ENCODE peak calls at places on chromosomes 6 and 20, in ten cellular contexts. O is H9; W is upper lobe of right lung; P is mammary epithelial cell; Z is stimulated activated CD4-positive, alpha-beta T cell treated with anti-CD3 and anti-CD28 coated beads, Interleukin-15, amount 100 ng/mL, for 1 hour; Q is nephron progenitor cell; G is DMS153; Y is A172; S is stimulated activated CD8-positive, alpha-beta memory T cell treated with anti-CD3 and anti-CD28 coated beads, Interleukin-2, amount 100 ng/mL, for 48 hours; L is EL. V is an unnamed sample.

GRCh38 chr6:85449818-85450577 is at the start of gene NT5E:
- DNase-seq in Z (no peak), Y (peak), L (peak), O (peak), S (peak), Q (peak), W (peak), G (no peak), P (peak), V (peak)

GRCh38 chr20:38132910-38133501 is 32.1 kb downstream of the TGM2 start:
- DNase-seq in L (no peak), Q (no peak), P (no peak), G (no peak), O (no peak), Z (no peak), S (no peak), W (peak), Y (no peak), V (no peak)

GRCh38 chr6:157774153-157775135 is 48.6 kb upstream of the SNX9 start:
- DNase-seq in G (no peak), P (no peak), L (no peak), S (no peak), Q (peak), W (no peak), Z (no peak), O (peak), Y (no peak), V (no peak)

GRCh38 chr20:33419140-33419974 is 18.0 kb upstream of the CDK5RAP1 start:
- DNase-seq in Q (no peak), Z (no peak), G (no peak), Y (peak), L (no peak), P (no peak), S (no peak), O (no peak), W (no peak), V (no peak)

GRCh38 chr6:79137671-79138070 is 59.6 kb upstream of the PHIP start:
- DNase-seq in O (no peak), Z (no peak), P (no peak), Y (no peak), Q (no peak), L (no peak), G (no peak), S (no peak), W (no peak), V (no peak)

GRCh38 chr6:168162366-168162765 is 83.4 kb upstream of the FRMD1 start:
- DNase-seq in P (no peak), O (no peak), W (no peak), Z (no peak), S (no peak), L (no peak), Q (no peak), G (peak), Y (no peak), V (no peak)

GRCh38 chr6:44498436-44498835 is 110.9 kb downstream of the CDC5L start:
- DNase-seq in Q (no peak), O (peak), W (no peak), L (no peak), Y (no peak), S (no peak), P (no peak), Z (no peak), G (no peak), V (peak)

GRCh38 chr6:141103246-141103645 is 1029.5 kb upstream of the GJE1 start:
- DNase-seq in P (peak), Q (no peak), W (no peak), O (no peak), S (no peak), G (peak), Z (no peak), L (peak), Y (peak), V (no peak)